ENCODE peak calls at places on chromosomes 13 and 19, in seven cellular contexts. G is NAMALWA, O is H9, Z is AG09319, N is tibial artery, Y is dorsolateral prefrontal cortex, L is chondrocyte. D is an unnamed sample.

GRCh38 chr13:94201022-94201421 is 278.5 kb downstream of the DCT start:
- DNase-seq in G (no peak), O (no peak), Z (no peak), N (no peak), Y (no peak), L (no peak), D (no peak)

GRCh38 chr13:106133025-106133424 is 402.4 kb downstream of the EFNB2 start:
- DNase-seq in G (no peak), O (no peak), Z (no peak), N (no peak), Y (no peak), L (no peak), D (no peak)

GRCh38 chr19:919157-920050 is 2.3 kb downstream of the KISS1R start:
- DNase-seq in G (no peak), O (no peak), Z (no peak), N (no peak), Y (no peak), L (peak), D (no peak)

GRCh38 chr13:106650690-106651205 is 82.8 kb upstream of the ARGLU1 start:
- DNase-seq in G (no peak), O (no peak), Z (no peak), N (no peak), Y (no peak), L (no peak), D (no peak)

GRCh38 chr19:46392252-46392801 is 21.0 kb downstream of the CCDC8 start:
- DNase-seq in G (no peak), O (no peak), Z (no peak), N (no peak), Y (no peak), L (peak), D (no peak)

GRCh38 chr19:45443462-45444317 is 20.0 kb upstream of the ERCC1 start:
- DNase-seq in G (no peak), O (peak), Z (peak), N (peak), Y (peak), L (no peak), D (peak)

GRCh38 chr19:16161848-16162247 is 11.5 kb downstream of the CIB3 start:
- DNase-seq in G (no peak), O (no peak), Z (peak), N (no peak), Y (no peak), L (no peak), D (no peak)

GRCh38 chr13:40480012-40480914 is 186.2 kb downstream of the FOXO1 start:
- DNase-seq in G (peak), O (no peak), Z (no peak), N (no peak), Y (no peak), L (no peak), D (no peak)

GRCh38 chr13:86765462-86765861 is 905.7 kb upstream of the SLITRK5 start:
- DNase-seq in G (no peak), O (no peak), Z (no peak), N (no peak), Y (no peak), L (no peak), D (no peak)

D was measured in frontal cortex.